ENCODE peak calls at places on chromosomes 11 and 22, in four cellular contexts. One of them, this sample, is unnamed.

GRCh38 chr11:133082851-133083488 is 449.3 kb downstream of the OPCML start:
- DNase-seq in K562: peak; percentile 31
- DNase-seq in HL-60: peak; percentile 30
- DNase-seq in GM12878: no peak
- DNase-seq in this sample: peak; percentile 87

GRCh38 chr11:61577383-61578118 is 3.3 kb downstream of the SYT7 start:
- DNase-seq in K562: peak; percentile 31
- DNase-seq in HL-60: no peak
- DNase-seq in GM12878: no peak
- DNase-seq in this sample: no peak

GRCh38 chr11:113632981-113633380 is 73.1 kb downstream of the TMPRSS5 start:
- DNase-seq in K562: no peak
- DNase-seq in HL-60: no peak
- DNase-seq in GM12878: no peak
- DNase-seq in this sample: no peak

GRCh38 chr22:46031066-46031465 is 54.1 kb upstream of the WNT7B start:
- DNase-seq in HL-60: no peak
- DNase-seq in K562: no peak
- DNase-seq in GM12878: no peak
- DNase-seq in this sample: no peak

GRCh38 chr22:24969588-24970301 is 17.2 kb downstream of the KIAA1671 start:
- DNase-seq in HL-60: no peak
- DNase-seq in K562: no peak
- DNase-seq in GM12878: no peak
- DNase-seq in this sample: no peak

GRCh38 chr11:111540114-111540920 is at the start of gene LAYN:
- DNase-seq in HL-60: no peak
- DNase-seq in K562: no peak
- DNase-seq in GM12878: no peak
- DNase-seq in this sample: peak; percentile 50

GRCh38 chr11:19746081-19746480 is 33.4 kb downstream of the NAV2 start:
- DNase-seq in K562: no peak
- DNase-seq in HL-60: no peak
- DNase-seq in GM12878: no peak
- DNase-seq in this sample: no peak

GRCh38 chr22:50439314-50440250 is 35.3 kb downstream of the SBF1 start:
- DNase-seq in GM12878: no peak
- DNase-seq in K562: no peak
- DNase-seq in HL-60: no peak
- DNase-seq in this sample: no peak

GRCh38 chr11:110349109-110349996 is 52.9 kb upstream of the RDX start:
- DNase-seq in K562: no peak
- DNase-seq in HL-60: no peak
- DNase-seq in GM12878: peak; percentile 94
- DNase-seq in this sample: peak; percentile 29

GRCh38 chr11:8253566-8253965 is 10.1 kb downstream of the LMO1 start:
- DNase-seq in HL-60: no peak
- DNase-seq in GM12878: no peak
- DNase-seq in K562: no peak
- DNase-seq in this sample: no peak

GRCh38 chr11:13280323-13280722 is 2.7 kb downstream of the BMAL1 start:
- DNase-seq in GM12878: no peak
- DNase-seq in K562: no peak
- DNase-seq in HL-60: no peak
- DNase-seq in this sample: no peak

GRCh38 chr22:44399906-44400762 is 87.4 kb upstream of the SHISAL1 start:
- DNase-seq in HL-60: no peak
- DNase-seq in GM12878: no peak
- DNase-seq in K562: no peak
- DNase-seq in this sample: no peak

GRCh38 chr11:133930767-133931448 is 25.9 kb downstream of the IGSF9B start:
- DNase-seq in GM12878: no peak
- DNase-seq in HL-60: no peak
- DNase-seq in K562: peak; percentile 57
- DNase-seq in this sample: no peak

GRCh38 chr22:39519681-39520053 is 695 bp upstream of the ATF4 start:
- DNase-seq in GM12878: no peak
- DNase-seq in K562: peak; percentile 70
- DNase-seq in HL-60: peak; percentile 55
- DNase-seq in this sample: no peak

GRCh38 chr11:69014084-69014935 is 1.3 kb upstream of the MRGPRF start:
- DNase-seq in K562: no peak
- DNase-seq in HL-60: no peak
- DNase-seq in GM12878: no peak
- DNase-seq in this sample: no peak

GRCh38 chr11:34682822-34683221 is 61.9 kb downstream of the EHF start:
- DNase-seq in K562: no peak
- DNase-seq in GM12878: no peak
- DNase-seq in HL-60: no peak
- DNase-seq in this sample: no peak

GRCh38 chr11:68463714-68464113 is 3.2 kb downstream of the PPP6R3 start:
- DNase-seq in GM12878: no peak
- DNase-seq in HL-60: no peak
- DNase-seq in K562: no peak
- DNase-seq in this sample: no peak

GRCh38 chr22:24376002-24376401 is 51.4 kb upstream of the ADORA2A start:
- DNase-seq in HL-60: no peak
- DNase-seq in GM12878: no peak
- DNase-seq in K562: no peak
- DNase-seq in this sample: no peak

GRCh38 chr11:118447423-118447822 is 11.1 kb downstream of the KMT2A start:
- DNase-seq in HL-60: no peak
- DNase-seq in GM12878: no peak
- DNase-seq in K562: no peak
- DNase-seq in this sample: no peak

GRCh38 chr11:107218123-107219084 is 200.1 kb upstream of the GUCY1A2 start:
- DNase-seq in GM12878: no peak
- DNase-seq in HL-60: no peak
- DNase-seq in K562: no peak
- DNase-seq in this sample: no peak

GRCh38 chr22:50274311-50274710 is 4.1 kb upstream of the MAPK11 start:
- DNase-seq in K562: peak; percentile 64
- DNase-seq in HL-60: peak; percentile 66
- DNase-seq in GM12878: no peak
- DNase-seq in this sample: no peak

GRCh38 chr11:60161107-60161506 is 21.8 kb downstream of the MS4A6A start:
- DNase-seq in K562: no peak
- DNase-seq in GM12878: no peak
- DNase-seq in HL-60: no peak
- DNase-seq in this sample: no peak

GRCh38 chr11:63764201-63764711 is 4.3 kb downstream of the ZFTA start:
- DNase-seq in GM12878: no peak
- DNase-seq in HL-60: no peak
- DNase-seq in K562: no peak
- DNase-seq in this sample: no peak

GRCh38 chr11:7936615-7937014 is 4.9 kb downstream of the OR10A3 start:
- DNase-seq in HL-60: no peak
- DNase-seq in GM12878: no peak
- DNase-seq in K562: no peak
- DNase-seq in this sample: no peak

GRCh38 chr11:128711136-128711535 is 17.3 kb downstream of the FLI1 start:
- DNase-seq in K562: no peak
- DNase-seq in GM12878: no peak
- DNase-seq in HL-60: no peak
- DNase-seq in this sample: no peak

GRCh38 chr22:23408321-23408720 is 171.8 kb downstream of the IGLL1 start:
- DNase-seq in HL-60: no peak
- DNase-seq in K562: no peak
- DNase-seq in GM12878: no peak
- DNase-seq in this sample: no peak

GRCh38 chr22:27238935-27239510 is 562.5 kb downstream of the MN1 start:
- DNase-seq in HL-60: no peak
- DNase-seq in K562: peak; percentile 45
- DNase-seq in GM12878: no peak
- DNase-seq in this sample: no peak

GRCh38 chr11:59615132-59615636 is 390 bp downstream of the OSBP start:
- DNase-seq in HL-60: peak; percentile 25
- DNase-seq in GM12878: no peak
- DNase-seq in K562: peak; percentile 66
- DNase-seq in this sample: peak; percentile 24

GRCh38 chr11:62560566-62561103 is 13.1 kb downstream of the EEF1G start:
- DNase-seq in K562: peak; percentile 92
- DNase-seq in GM12878: no peak
- DNase-seq in HL-60: peak; percentile 90
- DNase-seq in this sample: no peak

GRCh38 chr22:49142281-49142680 is 685.4 kb downstream of the BRD1 start:
- DNase-seq in HL-60: no peak
- DNase-seq in K562: no peak
- DNase-seq in GM12878: no peak
- DNase-seq in this sample: no peak

GRCh38 chr22:24594569-24595120 is 1.8 kb upstream of the LRRC75B start:
- DNase-seq in HL-60: no peak
- DNase-seq in GM12878: no peak
- DNase-seq in K562: no peak
- DNase-seq in this sample: no peak

GRCh38 chr11:65862941-65863888 is 3.0 kb downstream of the MUS81 start:
- DNase-seq in K562: no peak
- DNase-seq in HL-60: no peak
- DNase-seq in GM12878: no peak
- DNase-seq in this sample: no peak

GRCh38 chr11:68256331-68256741 is 15.4 kb downstream of the C11orf24 start:
- DNase-seq in HL-60: no peak
- DNase-seq in GM12878: no peak
- DNase-seq in K562: no peak
- DNase-seq in this sample: no peak

GRCh38 chr22:29539105-29539504 is 14.5 kb downstream of the THOC5 start:
- DNase-seq in K562: peak; percentile 24
- DNase-seq in GM12878: no peak
- DNase-seq in HL-60: no peak
- DNase-seq in this sample: no peak

GRCh38 chr22:29536411-29536810 is 17.1 kb downstream of the THOC5 start:
- DNase-seq in K562: no peak
- DNase-seq in GM12878: no peak
- DNase-seq in HL-60: no peak
- DNase-seq in this sample: no peak

GRCh38 chr22:29541845-29542244 is 11.7 kb downstream of the THOC5 start:
- DNase-seq in GM12878: no peak
- DNase-seq in K562: no peak
- DNase-seq in HL-60: peak; percentile 67
- DNase-seq in this sample: no peak
- TF ChIP-seq SPI1 in GM12878: no peak
- TF ChIP-seq SPI1 in K562: no peak
- TF ChIP-seq SPI1 in HL-60: peak; percentile 87
- TF ChIP-seq SPI1 in this sample: no peak

GRCh38 chr11:779955-780532 is 2.8 kb upstream of the GATD1 start:
- DNase-seq in HL-60: no peak
- DNase-seq in K562: no peak
- DNase-seq in GM12878: no peak
- DNase-seq in this sample: no peak

GRCh38 chr11:786235-787083 is 3.4 kb downstream of the CEND1 start:
- DNase-seq in GM12878: no peak
- DNase-seq in HL-60: no peak
- DNase-seq in K562: no peak
- DNase-seq in this sample: no peak

GRCh38 chr11:787084-787675 is 2.7 kb downstream of the CEND1 start:
- DNase-seq in GM12878: no peak
- DNase-seq in K562: no peak
- DNase-seq in HL-60: no peak
- DNase-seq in this sample: no peak

GRCh38 chr11:782264-783174 is 5.2 kb upstream of the GATD1 start:
- DNase-seq in GM12878: no peak
- DNase-seq in HL-60: no peak
- DNase-seq in K562: no peak
- DNase-seq in this sample: no peak

DNA sequence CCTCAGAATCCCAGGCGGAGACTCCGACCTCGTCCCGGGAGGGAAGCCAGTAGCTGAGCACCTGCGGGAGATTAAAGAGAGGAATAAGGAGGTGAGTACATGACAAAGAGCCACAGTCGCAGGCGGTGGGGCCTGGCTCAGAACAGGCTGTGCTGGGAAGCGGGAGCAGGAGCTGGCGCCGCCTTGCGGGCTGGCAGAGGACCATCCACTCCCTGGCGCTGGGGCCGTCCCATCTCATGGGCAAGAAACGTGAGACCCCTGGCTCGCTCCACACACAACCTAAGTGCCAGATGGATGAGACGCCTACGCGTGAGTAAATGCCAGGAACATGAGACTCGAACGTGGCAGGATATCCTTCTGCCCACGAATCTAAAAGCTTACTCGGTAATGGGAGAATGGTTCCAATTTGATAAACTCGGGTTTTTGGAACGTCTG is 6.3 kb downstream of the CEND1 start:
- DNase-seq in GM12878: no peak
- DNase-seq in K562: peak; percentile 63
- DNase-seq in HL-60: peak; percentile 45
- DNase-seq in this sample: no peak
- TF ChIP-seq SPI1 in GM12878: no peak
- TF ChIP-seq SPI1 in K562: no peak
- TF ChIP-seq SPI1 in HL-60: no peak
- TF ChIP-seq SPI1 in this sample: no peak

GRCh38 chr11:101456812-101457211 is 127.0 kb downstream of the TRPC6 start:
- DNase-seq in HL-60: no peak
- DNase-seq in K562: no peak
- DNase-seq in GM12878: no peak
- DNase-seq in this sample: no peak

GRCh38 chr11:101459020-101459419 is 124.8 kb downstream of the TRPC6 start:
- DNase-seq in HL-60: no peak
- DNase-seq in K562: no peak
- DNase-seq in GM12878: no peak
- DNase-seq in this sample: no peak

GRCh38 chr11:101453682-101454081 is 130.1 kb downstream of the TRPC6 start:
- DNase-seq in GM12878: no peak
- DNase-seq in HL-60: no peak
- DNase-seq in K562: no peak
- DNase-seq in this sample: no peak

DNA sequence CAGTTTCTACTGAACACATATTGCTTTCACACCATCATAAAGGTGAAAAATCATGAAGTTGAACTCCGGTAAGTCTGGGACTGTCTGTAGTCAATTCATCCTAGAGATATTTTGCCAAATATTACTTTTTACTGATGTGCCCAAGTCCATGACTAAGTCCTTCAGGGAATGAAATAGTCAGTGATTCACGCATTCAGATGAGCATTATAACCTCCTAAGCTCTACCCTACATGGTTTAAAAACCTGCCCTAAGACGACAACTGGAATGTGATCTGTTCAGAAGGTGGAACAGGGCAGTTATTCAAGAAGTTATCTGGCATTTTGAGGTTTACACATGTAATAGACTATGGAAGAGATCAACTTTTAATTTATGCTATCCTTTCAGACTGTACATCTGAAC is 125.6 kb downstream of the TRPC6 start:
- DNase-seq in HL-60: no peak
- DNase-seq in GM12878: no peak
- DNase-seq in K562: no peak
- DNase-seq in this sample: no peak
- TF ChIP-seq SPI1 in HL-60: no peak
- TF ChIP-seq SPI1 in GM12878: no peak
- TF ChIP-seq SPI1 in K562: no peak
- TF ChIP-seq SPI1 in this sample: no peak

DNA sequence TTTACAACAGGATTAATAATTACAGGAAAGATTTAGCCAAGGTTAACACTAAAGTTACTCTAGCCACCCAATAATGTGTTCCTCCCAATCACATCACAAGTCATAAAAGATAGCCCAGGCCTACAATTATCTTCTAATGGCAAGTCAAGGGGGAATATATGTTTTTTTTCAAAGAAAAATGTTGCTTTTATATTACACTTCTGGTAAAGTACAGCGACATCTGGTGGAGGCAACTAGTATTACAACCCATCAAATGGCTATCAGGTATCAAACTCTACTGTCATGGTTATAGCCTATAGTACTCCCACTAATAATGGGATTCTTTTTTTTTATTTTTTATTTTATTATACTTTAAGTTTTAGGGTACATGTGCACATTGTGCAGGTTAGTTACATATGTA is 71.8 kb downstream of the XRRA1 start:
- DNase-seq in GM12878: no peak
- DNase-seq in K562: peak; percentile 57
- DNase-seq in HL-60: no peak
- DNase-seq in this sample: no peak
- TF ChIP-seq SPI1 in GM12878: no peak
- TF ChIP-seq SPI1 in K562: no peak
- TF ChIP-seq SPI1 in HL-60: no peak
- TF ChIP-seq SPI1 in this sample: no peak